ENCODE peak calls at places on chromosomes 12 and 14, in eight cellular contexts. D is HTR-8/SVneo; U is activated CD4-positive, CD25-positive, alpha-beta regulatory T cell; F is stimulated activated CD8-positive, alpha-beta memory T cell treated with anti-CD3 and anti-CD28 coated beads, Interleukin-12 subunit alpha, Interleukin-12 subunit beta, amount 100 ng/mL, for 4 hours; W is activated naive CD4-positive, alpha-beta T cell treated with Interleukin-2 at 50 U/mL for 16 hours; X is mesendoderm; V is AG09319; O is IMR-90. N is an unnamed sample.

GRCh38 chr12:113874999-113875561 is 91.0 kb downstream of the RBM19 start:
- DNase-seq in D (no peak), U (no peak), F (no peak), W (no peak), X (no peak), V (no peak), O (peak; percentile 89), N (no peak)

GRCh38 chr12:122932207-122932606 is 34.1 kb downstream of the ABCB9 start:
- DNase-seq in D (no peak), U (no peak), F (no peak), W (no peak), X (no peak), V (no peak), O (no peak), N (no peak)

GRCh38 chr12:56350662-56351061 is 9.2 kb downstream of the STAT2 start:
- DNase-seq in D (no peak), U (no peak), F (no peak), W (no peak), X (no peak), V (no peak), O (no peak), N (no peak)

GRCh38 chr14:47929334-47929733 is 253.9 kb upstream of the MDGA2 start:
- DNase-seq in D (no peak), U (no peak), F (no peak), W (no peak), X (no peak), V (no peak), O (no peak), N (no peak)

GRCh38 chr12:96751626-96752025 is 155.4 kb upstream of the NEDD1 start:
- DNase-seq in D (no peak), U (no peak), F (no peak), W (no peak), X (no peak), V (no peak), O (no peak), N (no peak)

GRCh38 chr14:62117010-62117717 is 354.9 kb downstream of the SNAPC1 start:
- DNase-seq in D (peak; percentile 96), U (peak; percentile 3), F (peak; percentile 32), W (peak; percentile 47), X (peak; percentile 98), V (no peak), O (peak; percentile 83), N (peak; percentile 17)

GRCh38 chr14:75428230-75429104 is 645 bp downstream of the JDP2 start:
- DNase-seq in D (no peak), U (no peak), F (no peak), W (peak; percentile 17), X (peak; percentile 26), V (no peak), O (no peak), N (no peak)

GRCh38 chr12:19273482-19274330 is 144.2 kb downstream of the PLEKHA5 start:
- DNase-seq in D (peak; percentile 83), U (no peak), F (peak; percentile 20), W (peak; percentile 56), X (peak; percentile 32), V (peak; percentile 92), O (peak; percentile 97), N (peak; percentile 44)

GRCh38 chr14:100445436-100446088 is 122.4 kb downstream of the SLC25A47 start:
- DNase-seq in D (no peak), U (no peak), F (no peak), W (no peak), X (no peak), V (no peak), O (no peak), N (no peak)

GRCh38 chr12:28517101-28517500 is 326.8 kb downstream of the CCDC91 start:
- DNase-seq in D (no peak), U (no peak), F (no peak), W (no peak), X (no peak), V (no peak), O (no peak), N (no peak)

GRCh38 chr14:104383931-104384775 is 195.4 kb upstream of the C14orf180 start:
- DNase-seq in D (no peak), U (no peak), F (no peak), W (no peak), X (peak; percentile 28), V (no peak), O (no peak), N (no peak)

GRCh38 chr14:65222434-65222833 is 120.1 kb upstream of the MAX start:
- DNase-seq in D (peak; percentile 94), U (no peak), F (peak; percentile 17), W (peak; percentile 65), X (peak; percentile 76), V (peak; percentile 27), O (peak; percentile 66), N (peak; percentile 21)

GRCh38 chr12:38342444-38342843 is 25.9 kb downstream of the ALG10B start:
- DNase-seq in D (no peak), U (no peak), F (no peak), W (no peak), X (no peak), V (no peak), O (no peak), N (no peak)

GRCh38 chr14:58092231-58092630 is 59.8 kb downstream of the ARMH4 start:
- DNase-seq in D (no peak), U (no peak), F (no peak), W (no peak), X (no peak), V (no peak), O (no peak), N (no peak)

GRCh38 chr14:92316937-92317336 is 6.0 kb upstream of the SLC24A4 start:
- DNase-seq in D (no peak), U (no peak), F (no peak), W (no peak), X (peak; percentile 73), V (no peak), O (no peak), N (no peak)

GRCh38 chr12:120631097-120631496 is 9.3 kb upstream of the CABP1 start:
- DNase-seq in D (no peak), U (no peak), F (no peak), W (no peak), X (no peak), V (no peak), O (no peak), N (no peak)

GRCh38 chr14:51540364-51540763 is 111.3 kb upstream of the FRMD6 start:
- DNase-seq in D (no peak), U (no peak), F (no peak), W (no peak), X (no peak), V (no peak), O (peak; percentile 41), N (no peak)

GRCh38 chr14:89241934-89242670 is 174.9 kb downstream of the FOXN3 start:
- DNase-seq in D (no peak), U (no peak), F (no peak), W (no peak), X (no peak), V (no peak), O (no peak), N (no peak)

GRCh38 chr12:64625243-64626077 is 15.2 kb downstream of the RASSF3 start:
- DNase-seq in D (no peak), U (no peak), F (no peak), W (peak; percentile 38), X (peak; percentile 70), V (peak; percentile 43), O (peak; percentile 94), N (no peak)

GRCh38 chr14:102333795-102334415 is 14.4 kb downstream of the ZNF839 start:
- DNase-seq in D (no peak), U (no peak), F (no peak), W (no peak), X (no peak), V (no peak), O (no peak), N (no peak)

GRCh38 chr12:25195056-25195971 is at the start of the genes DNAI7 and ETFRF1:
- DNase-seq in D (peak; percentile 93), U (peak; percentile 91), F (peak; percentile 87), W (peak; percentile 95), X (peak; percentile 99), V (peak; percentile 88), O (peak; percentile 92), N (peak; percentile 98)

GRCh38 chr14:102908766-102909455 is 13.6 kb upstream of the AMN start:
- DNase-seq in D (no peak), U (no peak), F (no peak), W (no peak), X (no peak), V (no peak), O (no peak), N (no peak)

GRCh38 chr12:106317406-106318082 is 15.0 kb downstream of the TCP11L2 start:
- DNase-seq in D (no peak), U (no peak), F (no peak), W (no peak), X (no peak), V (no peak), O (no peak), N (no peak)

GRCh38 chr14:60003991-60004390 is 84.0 kb downstream of the LRRC9 start:
- DNase-seq in D (no peak), U (no peak), F (no peak), W (no peak), X (no peak), V (no peak), O (no peak), N (no peak)

GRCh38 chr12:49949124-49949845 is 1.3 kb upstream of the AQP2 start:
- DNase-seq in D (no peak), U (no peak), F (no peak), W (no peak), X (no peak), V (no peak), O (no peak), N (no peak)

GRCh38 chr14:72894623-72895378 is 900 bp upstream of the DPF3 start:
- DNase-seq in D (peak; percentile 51), U (no peak), F (no peak), W (no peak), X (peak; percentile 85), V (no peak), O (no peak), N (no peak)

GRCh38 chr14:75497191-75497590 is 25.1 kb upstream of the BATF start:
- DNase-seq in D (no peak), U (no peak), F (no peak), W (peak; percentile 33), X (no peak), V (no peak), O (no peak), N (no peak)

GRCh38 chr12:45200497-45201043 is 15.3 kb upstream of the ANO6 start:
- DNase-seq in D (no peak), U (no peak), F (no peak), W (no peak), X (no peak), V (no peak), O (peak; percentile 36), N (no peak)

GRCh38 chr12:30850684-30851083 is 75.9 kb upstream of the TSPAN11 start:
- DNase-seq in D (no peak), U (no peak), F (no peak), W (no peak), X (no peak), V (no peak), O (no peak), N (no peak)

GRCh38 chr12:13816394-13816793 is 165.0 kb downstream of the GRIN2B start:
- DNase-seq in D (no peak), U (no peak), F (no peak), W (no peak), X (peak; percentile 76), V (no peak), O (no peak), N (no peak)